ENCODE peak calls at places on chromosomes 5 and 9, in ten cellular contexts. K, D, J, O, V, I, Z, A, S and P are unnamed samples.

GRCh38 chr5:2626572-2626971 is 124.9 kb downstream of the IRX2 start:
- DNase-seq in K (no peak), V (no peak), S (no peak), I (no peak), D (no peak), J (no peak), A (no peak), Z (no peak), O (no peak), P (no peak)

GRCh38 chr5:115588640-115589039 is 13.6 kb downstream of the TICAM2 start:
- DNase-seq in S (no peak), O (no peak), J (no peak), Z (no peak), K (no peak), I (no peak), D (no peak), A (no peak), V (no peak), P (no peak)

GRCh38 chr9:6113819-6114218 is 98.4 kb upstream of the RANBP6 start:
- DNase-seq in A (no peak), D (no peak), J (no peak), I (no peak), O (no peak), Z (no peak), S (no peak), V (no peak), K (no peak), P (no peak)

GRCh38 chr9:134662143-134662876 is 20.7 kb downstream of the COL5A1 start:
- DNase-seq in S (peak), K (peak), J (no peak), Z (no peak), D (no peak), I (peak), V (peak), A (no peak), O (peak), P (no peak)

GRCh38 chr5:174204914-174205313 is 159.4 kb downstream of the NSG2 start:
- DNase-seq in S (no peak), D (no peak), I (no peak), Z (peak), V (no peak), K (no peak), J (no peak), O (no peak), A (no peak), P (peak)

GRCh38 chr9:34826999-34827538 is 117.1 kb upstream of the CCL21 start:
- DNase-seq in J (no peak), S (no peak), O (no peak), D (no peak), I (no peak), Z (no peak), V (no peak), K (no peak), A (no peak), P (no peak)

GRCh38 chr5:53944981-53945380 is 365.4 kb downstream of the ARL15 start:
- DNase-seq in K (no peak), Z (no peak), I (peak), D (no peak), S (peak), A (no peak), V (no peak), J (no peak), O (no peak), P (no peak)

GRCh38 chr9:135924628-135925338 is 17.4 kb upstream of the CAMSAP1 start:
- DNase-seq in D (no peak), A (no peak), O (no peak), Z (no peak), V (no peak), K (no peak), J (no peak), S (no peak), I (no peak), P (no peak)

GRCh38 chr9:15982182-15982581 is 429.3 kb downstream of the CCDC171 start:
- DNase-seq in A (no peak), S (no peak), Z (no peak), J (no peak), D (no peak), I (no peak), V (no peak), K (no peak), O (no peak), P (no peak)

GRCh38 chr5:8730194-8730593 is 815.7 kb downstream of the SEMA5A start:
- DNase-seq in S (peak), J (no peak), I (peak), O (no peak), Z (no peak), V (peak), A (no peak), D (no peak), K (no peak), P (no peak)

GRCh38 chr9:92963831-92964606 is 16.7 kb downstream of the FGD3 start:
- DNase-seq in V (no peak), A (peak), S (no peak), D (no peak), O (peak), Z (no peak), I (no peak), K (peak), J (peak), P (no peak)

GRCh38 chr9:447230-448025 is 232.8 kb downstream of the DOCK8 start:
- DNase-seq in J (no peak), A (no peak), O (no peak), S (no peak), K (peak), V (peak), Z (no peak), D (no peak), I (peak), P (no peak)

GRCh38 chr5:73654171-73654811 is 28.3 kb downstream of the ARHGEF28 start:
- DNase-seq in K (no peak), J (no peak), D (no peak), S (no peak), O (no peak), V (no peak), I (no peak), Z (no peak), A (peak), P (no peak)

GRCh38 chr9:78676623-78677022 is 379.7 kb downstream of the PSAT1 start:
- DNase-seq in Z (no peak), I (no peak), J (no peak), S (no peak), K (no peak), A (no peak), D (no peak), O (no peak), V (peak), P (no peak)

GRCh38 chr9:14092344-14092743 is 221.6 kb downstream of the NFIB start:
- DNase-seq in D (no peak), J (no peak), O (no peak), K (no peak), V (peak), A (no peak), S (no peak), Z (no peak), I (peak), P (no peak)

GRCh38 chr5:36414869-36415282 is 113.2 kb upstream of the RANBP3L start:
- DNase-seq in Z (peak), I (peak), V (peak), S (no peak), J (no peak), D (no peak), O (no peak), K (no peak), A (no peak), P (no peak)

GRCh38 chr9:4550777-4551476 is 60.7 kb downstream of the SLC1A1 start:
- DNase-seq in O (no peak), A (no peak), S (no peak), D (no peak), V (peak), Z (no peak), K (no peak), I (peak), J (no peak), P (no peak)

GRCh38 chr9:138077126-138077525 is 199.5 kb downstream of the CACNA1B start:
- DNase-seq in O (peak), I (no peak), S (no peak), Z (no peak), A (peak), D (no peak), K (no peak), J (no peak), V (no peak), P (no peak)

GRCh38 chr5:111313017-111313724 is 89.0 kb downstream of the CAMK4 start:
- DNase-seq in K (no peak), Z (no peak), O (no peak), I (peak), D (no peak), A (no peak), S (no peak), V (no peak), J (no peak), P (no peak)

GRCh38 chr5:119255571-119256356 is 100.1 kb upstream of the TNFAIP8 start:
- DNase-seq in K (peak), V (no peak), I (no peak), A (no peak), S (no peak), O (no peak), J (no peak), Z (no peak), D (no peak), P (no peak)
- TF ChIP-seq CTCF in K (peak), V (no peak), I (no peak), A (peak), S (peak), O (no peak), J (peak), Z (no peak), D (no peak), P (no peak)

GRCh38 chr9:125361837-125362531 is 100.4 kb downstream of the GAPVD1 start:
- DNase-seq in K (no peak), V (peak), O (no peak), A (no peak), S (peak), Z (no peak), I (peak), D (peak), J (no peak), P (no peak)
- TF ChIP-seq CTCF in K (no peak), V (no peak), O (no peak), A (no peak), S (peak), Z (no peak), I (peak), D (peak), J (no peak), P (peak)

GRCh38 chr5:83522431-83522830 is 50.9 kb downstream of the VCAN start:
- DNase-seq in K (no peak), A (no peak), I (no peak), D (no peak), J (no peak), O (no peak), V (no peak), Z (no peak), S (no peak), P (no peak)
- TF ChIP-seq CTCF in K (no peak), A (no peak), I (no peak), D (no peak), J (no peak), O (no peak), V (no peak), Z (no peak), S (no peak), P (no peak)

GRCh38 chr5:176750144-176750543 is 60.2 kb upstream of the UNC5A start:
- DNase-seq in O (no peak), V (no peak), Z (no peak), J (no peak), I (no peak), A (peak), K (no peak), S (no peak), D (no peak), P (no peak)
- TF ChIP-seq CTCF in O (no peak), V (no peak), Z (no peak), J (no peak), I (no peak), A (no peak), K (no peak), S (no peak), D (no peak), P (no peak)

GRCh38 chr9:77543131-77543822 is 104.8 kb downstream of the GNA14 start:
- DNase-seq in O (no peak), D (no peak), K (no peak), I (no peak), J (no peak), Z (no peak), V (no peak), A (no peak), S (no peak), P (no peak)

GRCh38 chr9:77544491-77545000 is 103.6 kb downstream of the GNA14 start:
- DNase-seq in V (no peak), Z (no peak), O (no peak), A (no peak), S (peak), J (no peak), D (no peak), K (no peak), I (no peak), P (no peak)

GRCh38 chr9:77546391-77546790 is 101.7 kb downstream of the GNA14 start:
- DNase-seq in A (no peak), I (no peak), O (no peak), D (no peak), J (no peak), S (peak), Z (no peak), K (no peak), V (no peak), P (no peak)

GRCh38 chr9:77541600-77541999 is 106.5 kb downstream of the GNA14 start:
- DNase-seq in S (no peak), J (no peak), I (no peak), K (no peak), A (no peak), D (no peak), O (no peak), Z (no peak), V (no peak), P (no peak)

DNA sequence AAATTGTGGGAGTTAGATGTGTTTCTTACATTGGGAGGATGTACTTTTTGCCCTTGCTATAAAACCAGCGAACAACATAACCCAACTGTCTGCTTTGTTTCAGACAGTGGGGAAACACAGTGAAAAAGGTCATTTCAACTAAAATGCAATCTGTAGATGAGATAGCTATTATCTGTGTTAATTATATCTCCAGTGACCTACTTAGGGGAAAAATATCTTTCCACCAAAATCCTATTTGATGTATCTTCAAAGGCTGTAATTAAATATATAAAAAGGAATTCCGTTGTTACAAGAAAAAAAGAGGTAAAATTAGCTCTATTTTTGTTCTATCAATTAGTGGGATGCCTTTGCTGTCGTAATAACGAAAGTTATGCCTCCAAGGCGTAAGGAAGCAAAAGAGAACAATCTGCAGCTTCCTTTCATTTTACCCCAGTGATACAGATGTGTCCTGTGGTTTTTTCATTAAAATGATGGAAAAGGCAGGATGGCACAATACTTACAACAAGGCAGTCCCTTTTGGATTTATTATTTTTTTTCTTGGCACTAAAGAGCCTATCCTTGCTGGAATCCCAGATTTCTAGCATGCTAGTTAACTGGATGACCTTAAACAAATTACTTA is 100.9 kb downstream of the GNA14 start:
- DNase-seq in Z (no peak), O (no peak), V (no peak), K (no peak), J (no peak), A (no peak), S (no peak), I (no peak), D (no peak), P (no peak)
- TF ChIP-seq CTCF in Z (no peak), O (no peak), V (no peak), K (no peak), J (no peak), A (no peak), S (no peak), I (no peak), D (no peak), P (no peak)

DNA sequence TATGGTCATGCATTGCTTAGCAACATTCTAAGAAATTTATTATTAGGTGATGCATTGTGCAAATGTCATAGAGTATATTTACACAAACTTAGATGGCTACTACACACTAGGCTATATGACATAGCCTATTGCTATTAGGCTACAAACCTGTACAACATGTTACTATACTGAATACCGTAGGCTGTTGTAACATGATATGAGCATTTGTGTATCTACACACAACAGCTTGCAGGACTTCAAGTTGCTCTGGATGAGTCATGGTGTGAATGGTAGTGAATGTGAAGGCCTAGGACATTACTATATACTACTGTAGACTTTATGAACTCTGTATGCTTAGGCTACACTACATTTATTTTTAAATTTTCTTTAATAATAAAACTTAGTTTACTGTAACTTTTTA is 107.2 kb upstream of the MAMDC2 start:
- DNase-seq in D (no peak), O (no peak), K (no peak), A (no peak), V (no peak), J (no peak), S (peak), I (peak), Z (no peak), P (no peak)
- TF ChIP-seq CTCF in D (no peak), O (no peak), K (no peak), A (no peak), V (no peak), J (no peak), S (no peak), I (no peak), Z (no peak), P (no peak)